ENCODE peak calls at places on chromosomes 2 and 18, in six cellular contexts. One of them, this sample, is unnamed.

GRCh38 chr2:129062160-129062912 is 743.7 kb upstream of the HS6ST1 start:
- DNase-seq in endothelial cell of umbilical vein: no peak
- DNase-seq in CD8-positive, alpha-beta T cell: no peak
- DNase-seq in tibial artery: no peak
- DNase-seq in uterus: no peak
- DNase-seq in psoas muscle: no peak
- DNase-seq in this sample: no peak

GRCh38 chr18:37452015-37452414 is 113.6 kb downstream of the CELF4 start:
- DNase-seq in tibial artery: no peak
- DNase-seq in psoas muscle: no peak
- DNase-seq in CD8-positive, alpha-beta T cell: no peak
- DNase-seq in uterus: no peak
- DNase-seq in endothelial cell of umbilical vein: no peak
- DNase-seq in this sample: no peak

GRCh38 chr2:148789059-148789458 is 86.0 kb upstream of the KIF5C start:
- DNase-seq in endothelial cell of umbilical vein: no peak
- DNase-seq in uterus: no peak
- DNase-seq in tibial artery: no peak
- DNase-seq in psoas muscle: no peak
- DNase-seq in CD8-positive, alpha-beta T cell: no peak
- DNase-seq in this sample: no peak

GRCh38 chr2:191274404-191274803 is 29.2 kb downstream of the MYO1B start:
- DNase-seq in endothelial cell of umbilical vein: no peak
- DNase-seq in psoas muscle: no peak
- DNase-seq in uterus: no peak
- DNase-seq in tibial artery: no peak
- DNase-seq in CD8-positive, alpha-beta T cell: no peak
- DNase-seq in this sample: no peak

GRCh38 chr18:9894454-9895068 is 8.8 kb downstream of the TXNDC2 start:
- DNase-seq in uterus: no peak
- DNase-seq in psoas muscle: no peak
- DNase-seq in endothelial cell of umbilical vein: no peak
- DNase-seq in CD8-positive, alpha-beta T cell: no peak
- DNase-seq in tibial artery: no peak
- DNase-seq in this sample: no peak

GRCh38 chr2:187138240-187138639 is 289.3 kb upstream of the ZSWIM2 start:
- DNase-seq in uterus: no peak
- DNase-seq in CD8-positive, alpha-beta T cell: no peak
- DNase-seq in tibial artery: no peak
- DNase-seq in endothelial cell of umbilical vein: peak; percentile 81
- DNase-seq in psoas muscle: peak; percentile 14
- DNase-seq in this sample: peak; percentile 67

GRCh38 chr2:103161456-103162289 is 399.8 kb downstream of the TMEM182 start:
- DNase-seq in uterus: no peak
- DNase-seq in endothelial cell of umbilical vein: peak; percentile 28
- DNase-seq in psoas muscle: no peak
- DNase-seq in tibial artery: no peak
- DNase-seq in CD8-positive, alpha-beta T cell: no peak
- DNase-seq in this sample: peak; percentile 61

GRCh38 chr2:98556634-98557033 is 51.7 kb downstream of the COA5 start:
- DNase-seq in psoas muscle: no peak
- DNase-seq in CD8-positive, alpha-beta T cell: no peak
- DNase-seq in endothelial cell of umbilical vein: no peak
- DNase-seq in uterus: no peak
- DNase-seq in tibial artery: no peak
- DNase-seq in this sample: no peak

GRCh38 chr2:118989481-118989880 is 47.5 kb downstream of the MARCO start:
- DNase-seq in uterus: no peak
- DNase-seq in psoas muscle: no peak
- DNase-seq in endothelial cell of umbilical vein: no peak
- DNase-seq in tibial artery: peak; percentile 20
- DNase-seq in CD8-positive, alpha-beta T cell: no peak
- DNase-seq in this sample: no peak

GRCh38 chr18:22846088-22846683 is 86.9 kb upstream of the RBBP8 start:
- DNase-seq in tibial artery: no peak
- DNase-seq in uterus: no peak
- DNase-seq in CD8-positive, alpha-beta T cell: no peak
- DNase-seq in psoas muscle: no peak
- DNase-seq in endothelial cell of umbilical vein: peak; percentile 22
- DNase-seq in this sample: no peak

GRCh38 chr18:76475450-76476203 is 19.4 kb downstream of the ZNF516 start:
- DNase-seq in tibial artery: no peak
- DNase-seq in endothelial cell of umbilical vein: no peak
- DNase-seq in CD8-positive, alpha-beta T cell: no peak
- DNase-seq in psoas muscle: no peak
- DNase-seq in uterus: no peak
- DNase-seq in this sample: peak; percentile 46

GRCh38 chr18:23844991-23845680 is 155.9 kb downstream of the LAMA3 start:
- DNase-seq in CD8-positive, alpha-beta T cell: no peak
- DNase-seq in endothelial cell of umbilical vein: no peak
- DNase-seq in psoas muscle: no peak
- DNase-seq in uterus: no peak
- DNase-seq in tibial artery: no peak
- DNase-seq in this sample: no peak

GRCh38 chr2:27664245-27664574 is 521 bp downstream of the SLC4A1AP start:
- DNase-seq in CD8-positive, alpha-beta T cell: no peak
- DNase-seq in tibial artery: no peak
- DNase-seq in endothelial cell of umbilical vein: no peak
- DNase-seq in psoas muscle: no peak
- DNase-seq in uterus: no peak
- DNase-seq in this sample: no peak

GRCh38 chr2:160703648-160704585 is 210.3 kb upstream of the RBMS1 start:
- DNase-seq in CD8-positive, alpha-beta T cell: peak; percentile 5
- DNase-seq in tibial artery: no peak
- DNase-seq in endothelial cell of umbilical vein: no peak
- DNase-seq in uterus: no peak
- DNase-seq in psoas muscle: peak; percentile 11
- DNase-seq in this sample: no peak

GRCh38 chr18:12255626-12256026 is 1.5 kb downstream of the CIDEA start:
- DNase-seq in tibial artery: no peak
- DNase-seq in endothelial cell of umbilical vein: no peak
- DNase-seq in CD8-positive, alpha-beta T cell: no peak
- DNase-seq in uterus: no peak
- DNase-seq in psoas muscle: no peak
- DNase-seq in this sample: no peak

GRCh38 chr2:9779572-9780264 is 63.6 kb upstream of the TAF1B start:
- DNase-seq in uterus: no peak
- DNase-seq in endothelial cell of umbilical vein: no peak
- DNase-seq in CD8-positive, alpha-beta T cell: peak; percentile 33
- DNase-seq in psoas muscle: no peak
- DNase-seq in tibial artery: peak; percentile 48
- DNase-seq in this sample: no peak

GRCh38 chr2:74301262-74301661 is 42.0 kb downstream of the SLC4A5 start:
- DNase-seq in endothelial cell of umbilical vein: no peak
- DNase-seq in psoas muscle: no peak
- DNase-seq in uterus: no peak
- DNase-seq in CD8-positive, alpha-beta T cell: no peak
- DNase-seq in tibial artery: no peak
- DNase-seq in this sample: no peak

GRCh38 chr2:160041091-160041490 is 21.3 kb downstream of the PLA2R1 start:
- DNase-seq in CD8-positive, alpha-beta T cell: no peak
- DNase-seq in tibial artery: no peak
- DNase-seq in psoas muscle: no peak
- DNase-seq in uterus: no peak
- DNase-seq in endothelial cell of umbilical vein: peak; percentile 68
- DNase-seq in this sample: no peak

GRCh38 chr2:120548627-120549026 is 187.0 kb upstream of the GLI2 start:
- DNase-seq in psoas muscle: no peak
- DNase-seq in CD8-positive, alpha-beta T cell: no peak
- DNase-seq in tibial artery: no peak
- DNase-seq in endothelial cell of umbilical vein: no peak
- DNase-seq in uterus: no peak
- DNase-seq in this sample: no peak

GRCh38 chr2:86175866-86176265 is 19.4 kb downstream of the IMMT start:
- DNase-seq in tibial artery: no peak
- DNase-seq in uterus: no peak
- DNase-seq in psoas muscle: no peak
- DNase-seq in CD8-positive, alpha-beta T cell: no peak
- DNase-seq in endothelial cell of umbilical vein: no peak
- DNase-seq in this sample: no peak

GRCh38 chr2:159612255-159612901 is 4.0 kb downstream of the BAZ2B start:
- DNase-seq in psoas muscle: no peak
- DNase-seq in tibial artery: no peak
- DNase-seq in endothelial cell of umbilical vein: peak; percentile 37
- DNase-seq in uterus: no peak
- DNase-seq in CD8-positive, alpha-beta T cell: no peak
- DNase-seq in this sample: no peak

GRCh38 chr2:111071480-111072143 is 49.1 kb upstream of the BCL2L11 start:
- DNase-seq in CD8-positive, alpha-beta T cell: no peak
- DNase-seq in tibial artery: no peak
- DNase-seq in psoas muscle: no peak
- DNase-seq in uterus: no peak
- DNase-seq in endothelial cell of umbilical vein: peak; percentile 99
- DNase-seq in this sample: no peak

GRCh38 chr2:42503291-42503690 is 9.5 kb upstream of the KCNG3 start:
- DNase-seq in CD8-positive, alpha-beta T cell: no peak
- DNase-seq in tibial artery: no peak
- DNase-seq in endothelial cell of umbilical vein: no peak
- DNase-seq in psoas muscle: no peak
- DNase-seq in uterus: no peak
- DNase-seq in this sample: no peak

GRCh38 chr2:42928692-42929576 is 136.6 kb upstream of the HAAO start:
- DNase-seq in endothelial cell of umbilical vein: peak; percentile 62
- DNase-seq in CD8-positive, alpha-beta T cell: no peak
- DNase-seq in psoas muscle: no peak
- DNase-seq in tibial artery: no peak
- DNase-seq in uterus: no peak
- DNase-seq in this sample: no peak

GRCh38 chr2:36582556-36583350 is 15.2 kb downstream of the FEZ2 start:
- DNase-seq in CD8-positive, alpha-beta T cell: no peak
- DNase-seq in endothelial cell of umbilical vein: no peak
- DNase-seq in psoas muscle: no peak
- DNase-seq in tibial artery: no peak
- DNase-seq in uterus: no peak
- DNase-seq in this sample: no peak

GRCh38 chr2:240585681-240586197 is 795 bp upstream of the CAPN10 start:
- DNase-seq in tibial artery: no peak
- DNase-seq in endothelial cell of umbilical vein: no peak
- DNase-seq in CD8-positive, alpha-beta T cell: no peak
- DNase-seq in uterus: no peak
- DNase-seq in psoas muscle: peak; percentile 13
- DNase-seq in this sample: no peak

DNA sequence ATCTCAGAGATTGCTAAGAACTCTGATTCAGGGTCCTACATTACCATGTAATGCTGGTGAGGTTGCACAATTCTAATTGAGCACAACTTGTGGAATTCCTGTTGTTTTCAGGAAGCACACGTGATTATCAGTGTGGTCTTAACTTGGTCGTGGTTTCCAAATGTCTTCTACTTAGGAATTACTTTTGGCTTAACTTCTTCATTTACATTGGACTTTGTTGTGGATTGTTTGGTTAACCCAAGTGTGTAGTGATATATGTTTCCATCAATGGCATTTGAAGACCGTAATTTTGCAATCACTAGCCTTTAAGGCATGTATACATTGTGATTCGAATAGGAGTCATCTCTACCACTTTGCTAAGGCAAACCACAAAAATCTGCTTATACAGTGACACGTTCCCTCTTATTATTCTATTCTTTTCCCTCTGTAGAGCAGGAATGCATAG is 373.3 kb downstream of the IRS1 start:
- DNase-seq in endothelial cell of umbilical vein: no peak
- DNase-seq in psoas muscle: no peak
- DNase-seq in uterus: no peak
- DNase-seq in tibial artery: no peak
- DNase-seq in CD8-positive, alpha-beta T cell: no peak
- DNase-seq in this sample: no peak
- H3K4me3 ChIP-seq in endothelial cell of umbilical vein: no peak overlapping the region
- H3K4me3 ChIP-seq in psoas muscle: no peak overlapping the region
- H3K4me3 ChIP-seq in uterus: no peak overlapping the region
- H3K4me3 ChIP-seq in tibial artery: no peak overlapping the region
- H3K4me3 ChIP-seq in CD8-positive, alpha-beta T cell: no peak overlapping the region
- H3K4me3 ChIP-seq in this sample: no peak overlapping the region

DNA sequence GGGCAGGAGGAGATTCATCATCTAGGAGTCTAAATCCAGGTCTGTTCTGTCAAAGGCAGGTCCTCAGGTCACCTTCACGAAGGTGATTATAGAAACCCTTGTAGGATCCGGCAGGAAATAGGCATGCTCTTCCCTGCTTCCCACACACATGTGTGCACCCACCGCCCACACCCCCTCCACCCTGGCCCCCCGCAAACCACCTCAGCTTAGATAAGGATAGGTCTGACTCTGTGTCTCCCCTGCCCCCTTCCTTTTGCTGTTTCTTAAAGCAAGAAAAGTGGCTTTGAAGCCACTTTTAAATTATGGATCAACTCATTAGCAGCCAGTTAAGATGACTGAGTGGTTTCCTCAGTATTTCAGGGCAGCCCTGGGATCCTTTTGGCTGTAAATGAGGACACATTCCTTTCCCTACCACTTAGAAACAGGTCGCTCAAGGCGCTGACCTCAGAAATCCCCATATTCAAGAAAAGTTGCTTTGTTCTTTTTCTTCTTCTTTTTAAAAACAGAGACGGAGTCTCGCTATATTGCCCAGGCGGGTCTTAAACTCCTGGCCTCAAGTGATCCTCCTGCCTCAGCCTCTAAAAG is 14.5 kb upstream of the CIB4 start:
- DNase-seq in psoas muscle: no peak
- DNase-seq in endothelial cell of umbilical vein: no peak
- DNase-seq in uterus: no peak
- DNase-seq in tibial artery: peak; percentile 9
- DNase-seq in CD8-positive, alpha-beta T cell: no peak
- DNase-seq in this sample: no peak
- H3K27me3 ChIP-seq in psoas muscle: no peaks in the 10 kb centered on the region
- H3K27me3 ChIP-seq in endothelial cell of umbilical vein: no peaks in the 10 kb centered on the region
- H3K27me3 ChIP-seq in uterus: no peaks in the 10 kb centered on the region
- H3K27me3 ChIP-seq in tibial artery: no peaks in the 10 kb centered on the region
- H3K27me3 ChIP-seq in CD8-positive, alpha-beta T cell: no peaks in the 10 kb centered on the region
- H3K27me3 ChIP-seq in this sample: no peaks in the 10 kb centered on the region

GRCh38 chr2:105387225-105387624 is 11.6 kb downstream of the FHL2 start:
- DNase-seq in tibial artery: no peak
- DNase-seq in psoas muscle: no peak
- DNase-seq in CD8-positive, alpha-beta T cell: no peak
- DNase-seq in endothelial cell of umbilical vein: peak; percentile 59
- DNase-seq in uterus: no peak
- DNase-seq in this sample: no peak
- H3K4me1 ChIP-seq in tibial artery: peaks cover 64% of the 10 kb centered on the region
- H3K4me1 ChIP-seq in psoas muscle: peaks cover 65% of the 10 kb centered on the region
- H3K4me1 ChIP-seq in CD8-positive, alpha-beta T cell: no peaks in the 10 kb centered on the region
- H3K4me1 ChIP-seq in endothelial cell of umbilical vein: peaks cover 61% of the 10 kb centered on the region
- H3K4me1 ChIP-seq in uterus: peaks cover 4% of the 10 kb centered on the region
- H3K4me1 ChIP-seq in this sample: no peaks in the 10 kb centered on the region

DNA sequence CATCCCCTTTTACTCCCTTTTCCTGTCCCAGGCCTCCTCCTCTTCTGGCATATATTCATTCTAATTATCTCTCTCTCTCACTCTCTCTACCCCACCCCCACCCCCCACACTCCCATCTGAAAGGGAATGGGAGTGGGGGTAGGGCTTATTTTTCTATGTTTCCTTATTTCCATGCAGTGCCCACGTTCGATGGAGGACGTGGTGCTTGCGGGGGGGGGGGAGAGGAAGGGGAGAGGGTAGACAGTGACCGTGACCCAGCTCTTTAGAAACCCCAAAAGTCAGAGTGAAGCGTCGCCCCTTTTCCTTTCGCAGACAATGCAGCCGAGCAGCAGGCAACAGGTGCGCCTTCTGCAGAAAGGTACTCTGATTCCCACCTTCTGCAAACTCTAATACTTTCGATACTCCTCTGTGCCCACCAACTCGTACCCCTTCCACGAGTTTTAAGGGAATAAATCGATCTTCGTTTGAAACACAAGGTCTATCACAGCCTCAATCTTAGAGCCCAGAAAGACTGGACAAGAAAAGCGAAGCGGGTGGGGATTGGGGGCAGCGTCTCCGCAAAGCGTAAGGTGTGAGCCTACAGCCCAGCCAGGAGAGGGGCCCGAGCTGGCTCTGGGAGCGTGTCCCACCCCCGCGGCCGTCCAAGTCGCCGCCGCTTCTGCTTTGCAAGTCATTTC is 891 bp upstream of the NR4A2 start:
- DNase-seq in psoas muscle: no peak
- DNase-seq in endothelial cell of umbilical vein: no peak
- DNase-seq in CD8-positive, alpha-beta T cell: peak; percentile 44
- DNase-seq in tibial artery: no peak
- DNase-seq in uterus: no peak
- DNase-seq in this sample: no peak
- H3K4me3 ChIP-seq in psoas muscle: peak overlapping the region; percentile 78
- H3K4me3 ChIP-seq in endothelial cell of umbilical vein: peak overlapping the region; percentile 72
- H3K4me3 ChIP-seq in CD8-positive, alpha-beta T cell: peak overlapping the region; percentile 83
- H3K4me3 ChIP-seq in tibial artery: peak overlapping the region; percentile 87
- H3K4me3 ChIP-seq in uterus: peak overlapping the region; percentile 79
- H3K4me3 ChIP-seq in this sample: peak overlapping the region; percentile 73